ENCODE peak calls at places on chromosomes 3 and 15, in five cellular contexts. P is DND-41; I is stimulated activated effector memory CD8-positive, alpha-beta T cell treated with anti-CD3 and anti-CD28 coated beads, Interleukin-12 subunit alpha, Interleukin-12 subunit beta, amount 100 ng/mL, for 72 hours; O is body of pancreas; X is left lung. U is an unnamed sample.

GRCh38 chr15:88378259-88378658 is 88.9 kb downstream of the MRPL46 start:
- ATAC-seq in O (no peak), I (no peak), X (no peak), P (no peak), U (no peak)

GRCh38 chr3:114879059-114880031 is 267.7 kb downstream of the ZBTB20 start:
- ATAC-seq in O (peak), I (peak), X (peak), P (no peak), U (no peak)

GRCh38 chr15:87848012-87848411 is 408.5 kb downstream of the NTRK3 start:
- ATAC-seq in X (no peak), P (no peak), I (no peak), O (no peak), U (no peak)

GRCh38 chr3:65558821-65559220 is 479.9 kb downstream of the MAGI1 start:
- ATAC-seq in X (no peak), P (no peak), I (no peak), O (no peak), U (no peak)

GRCh38 chr15:96340611-96341464 is 10.3 kb downstream of the NR2F2 start:
- ATAC-seq in P (no peak), O (peak), I (no peak), X (peak), U (peak)

GRCh38 chr15:75031773-75032302 is 8.4 kb downstream of the PPCDC start:
- ATAC-seq in I (no peak), P (no peak), X (no peak), O (no peak), U (no peak)

GRCh38 chr15:38053244-38053643 is 118.8 kb downstream of the TMCO5A start:
- ATAC-seq in I (no peak), X (peak), P (no peak), O (no peak), U (no peak)

GRCh38 chr3:197394464-197395321 is 96.3 kb upstream of the DLG1 start:
- ATAC-seq in I (peak), O (no peak), X (peak), P (no peak), U (peak)

GRCh38 chr3:150666167-150666566 is 37.6 kb downstream of the ERICH6 start:
- ATAC-seq in X (no peak), O (no peak), I (peak), P (peak), U (no peak)

GRCh38 chr3:3683261-3683660 is 116.0 kb upstream of the LRRN1 start:
- ATAC-seq in X (peak), I (no peak), P (no peak), O (no peak), U (no peak)

GRCh38 chr3:13135251-13135810 is 62.1 kb upstream of the IQSEC1 start:
- ATAC-seq in I (no peak), X (no peak), P (no peak), O (no peak), U (no peak)

GRCh38 chr3:56145410-56145809 is 322.9 kb downstream of the ERC2 start:
- ATAC-seq in X (no peak), P (no peak), I (no peak), O (no peak), U (no peak)

GRCh38 chr3:14947105-14947885 is at the start of gene NR2C2:
- ATAC-seq in I (peak), P (peak), O (peak), X (peak), U (peak)

GRCh38 chr15:89141885-89142284 is 53.6 kb downstream of the ABHD2 start:
- ATAC-seq in X (no peak), O (no peak), P (no peak), I (no peak), U (no peak)

GRCh38 chr15:64686130-64686735 is 89.2 kb downstream of the RBPMS2 start:
- ATAC-seq in P (peak), O (no peak), X (peak), I (no peak), U (no peak)

GRCh38 chr3:155555479-155556065 is 189.3 kb downstream of the PLCH1 start:
- ATAC-seq in P (peak), O (peak), X (peak), I (no peak), U (no peak)

GRCh38 chr3:171948674-171949073 is 90.7 kb upstream of the FNDC3B start:
- ATAC-seq in O (no peak), P (no peak), X (no peak), I (no peak), U (peak)

GRCh38 chr15:71448688-71449114 is 333.4 kb downstream of the THSD4 start:
- ATAC-seq in P (no peak), O (peak), X (peak), I (no peak), U (peak)

GRCh38 chr3:173932624-173933023 is 535.1 kb downstream of the NLGN1 start:
- ATAC-seq in O (no peak), I (no peak), P (no peak), X (peak), U (no peak)

GRCh38 chr3:58612825-58613224 is 35.6 kb upstream of the FAM107A start:
- ATAC-seq in O (no peak), X (no peak), P (no peak), I (no peak), U (no peak)

GRCh38 chr3:126355777-126356372 is 1.3 kb downstream of the KLF15 start:
- ATAC-seq in I (no peak), O (peak), P (no peak), X (peak), U (peak)

GRCh38 chr15:40097968-40098476 is 10.7 kb downstream of the BMF start:
- ATAC-seq in P (peak), O (peak), X (peak), I (no peak), U (no peak)

GRCh38 chr15:60423540-60423939 is 25.8 kb upstream of the ANXA2 start:
- ATAC-seq in O (peak), X (peak), P (no peak), I (no peak), U (peak)

GRCh38 chr15:43439268-43439667 is 53.7 kb downstream of the TP53BP1 start:
- ATAC-seq in I (no peak), P (no peak), O (no peak), X (no peak), U (no peak)

GRCh38 chr15:76150508-76150907 is 90.7 kb downstream of the TMEM266 start:
- ATAC-seq in P (no peak), I (no peak), X (peak), O (peak), U (peak)

GRCh38 chr3:126483321-126483761 is 7.7 kb upstream of the ZXDC start:
- ATAC-seq in O (no peak), P (no peak), I (no peak), X (no peak), U (no peak)